ENCODE peak calls at places on chromosomes 6 and 20, in six cellular contexts. G is uterus, N is A172, I is GM13976, X is T-cell, W is sigmoid colon. T is an unnamed sample.

GRCh38 chr6:118963003-118963402 is 28.0 kb upstream of the MCM9 start:
- DNase-seq in N (no peak), G (no peak), W (no peak), I (no peak), X (no peak), T (no peak)

GRCh38 chr20:58692579-58693225 is at the start of gene NPEPL1:
- DNase-seq in I (peak; percentile 97), X (peak; percentile 40), W (peak; percentile 76), G (peak; percentile 49), N (no peak), T (peak; percentile 76)

GRCh38 chr6:158544428-158544827 is 15.5 kb upstream of the TMEM181 start:
- DNase-seq in N (no peak), G (no peak), X (no peak), I (no peak), W (no peak), T (no peak)

GRCh38 chr20:57396212-57396611 is 5.0 kb downstream of the RBM38 start:
- DNase-seq in W (peak; percentile 72), N (no peak), I (no peak), X (no peak), G (no peak), T (no peak)

GRCh38 chr6:52020961-52021570 is 66.3 kb downstream of the PKHD1 start:
- DNase-seq in X (no peak), N (peak; percentile 9), G (no peak), I (peak; percentile 28), W (no peak), T (no peak)

GRCh38 chr6:6884193-6884627 is 223.6 kb upstream of the RREB1 start:
- DNase-seq in X (no peak), N (peak; percentile 5), W (no peak), I (no peak), G (no peak), T (no peak)

GRCh38 chr6:120608826-120609225 is 725.5 kb downstream of the TBC1D32 start:
- DNase-seq in X (no peak), G (no peak), W (no peak), I (no peak), N (peak; percentile 11), T (no peak)

GRCh38 chr6:69936674-69937363 is 70.5 kb downstream of the COL19A1 start:
- DNase-seq in W (no peak), X (no peak), I (no peak), G (no peak), N (no peak), T (no peak)

GRCh38 chr20:50948132-50948785 is 10.1 kb downstream of the DPM1 start:
- DNase-seq in N (no peak), X (no peak), G (no peak), W (no peak), I (no peak), T (no peak)

GRCh38 chr6:166331503-166332133 is 10.7 kb downstream of the SFT2D1 start:
- DNase-seq in W (no peak), X (no peak), G (no peak), N (no peak), I (no peak), T (no peak)